ENCODE peak calls at places on chromosomes 7 and 10, in seven cellular contexts. One of them, this sample, is unnamed.

GRCh38 chr7:101625076-101625914 is 3.8 kb downstream of the MYL10 start:
- DNase-seq in body of pancreas: no peak
- DNase-seq in adrenal gland: no peak
- DNase-seq in heart left ventricle: no peak
- DNase-seq in uterus: no peak
- DNase-seq in NB4: no peak
- DNase-seq in GM12891: no peak
- DNase-seq in this sample: no peak

GRCh38 chr7:140326116-140326928 is 72.0 kb downstream of the SLC37A3 start:
- DNase-seq in uterus: peak
- DNase-seq in heart left ventricle: peak
- DNase-seq in NB4: peak
- DNase-seq in adrenal gland: peak
- DNase-seq in body of pancreas: peak
- DNase-seq in GM12891: peak
- DNase-seq in this sample: peak

GRCh38 chr7:47482013-47482761 is 99.7 kb downstream of the TNS3 start:
- DNase-seq in GM12891: no peak
- DNase-seq in heart left ventricle: peak
- DNase-seq in uterus: peak
- DNase-seq in NB4: peak
- DNase-seq in body of pancreas: peak
- DNase-seq in adrenal gland: peak
- DNase-seq in this sample: peak

GRCh38 chr7:139567647-139568345 is 44.3 kb downstream of the CLEC2L start:
- DNase-seq in adrenal gland: no peak
- DNase-seq in uterus: no peak
- DNase-seq in body of pancreas: no peak
- DNase-seq in heart left ventricle: no peak
- DNase-seq in GM12891: no peak
- DNase-seq in NB4: no peak
- DNase-seq in this sample: no peak

GRCh38 chr7:21104124-21104500 is 317.4 kb upstream of the SP8 start:
- DNase-seq in heart left ventricle: no peak
- DNase-seq in GM12891: no peak
- DNase-seq in NB4: no peak
- DNase-seq in body of pancreas: no peak
- DNase-seq in adrenal gland: no peak
- DNase-seq in uterus: no peak
- DNase-seq in this sample: no peak

GRCh38 chr7:158404031-158404761 is 183.4 kb downstream of the PTPRN2 start:
- DNase-seq in GM12891: no peak
- DNase-seq in body of pancreas: no peak
- DNase-seq in uterus: no peak
- DNase-seq in NB4: no peak
- DNase-seq in adrenal gland: no peak
- DNase-seq in heart left ventricle: no peak
- DNase-seq in this sample: no peak

GRCh38 chr10:80535671-80536360 is 1.9 kb upstream of the SH2D4B start:
- DNase-seq in GM12891: peak
- DNase-seq in adrenal gland: peak
- DNase-seq in body of pancreas: peak
- DNase-seq in uterus: peak
- DNase-seq in heart left ventricle: peak
- DNase-seq in NB4: peak
- DNase-seq in this sample: peak

GRCh38 chr7:151990567-151990966 is 34.3 kb downstream of the GALNTL5 start:
- DNase-seq in GM12891: no peak
- DNase-seq in NB4: peak
- DNase-seq in adrenal gland: no peak
- DNase-seq in uterus: no peak
- DNase-seq in body of pancreas: no peak
- DNase-seq in heart left ventricle: no peak
- DNase-seq in this sample: no peak

GRCh38 chr10:49397036-49397999 is 1.4 kb upstream of the DRGX start:
- DNase-seq in uterus: no peak
- DNase-seq in NB4: no peak
- DNase-seq in GM12891: no peak
- DNase-seq in heart left ventricle: no peak
- DNase-seq in adrenal gland: no peak
- DNase-seq in body of pancreas: no peak
- DNase-seq in this sample: no peak

GRCh38 chr7:5086256-5086655 is 40.6 kb downstream of the RBAK start:
- DNase-seq in GM12891: no peak
- DNase-seq in NB4: no peak
- DNase-seq in heart left ventricle: no peak
- DNase-seq in body of pancreas: no peak
- DNase-seq in adrenal gland: no peak
- DNase-seq in uterus: no peak
- DNase-seq in this sample: no peak

GRCh38 chr7:20932785-20933184 is 146.1 kb upstream of the SP8 start:
- DNase-seq in adrenal gland: no peak
- DNase-seq in uterus: no peak
- DNase-seq in heart left ventricle: no peak
- DNase-seq in body of pancreas: no peak
- DNase-seq in GM12891: no peak
- DNase-seq in NB4: no peak
- DNase-seq in this sample: no peak

GRCh38 chr7:1459930-1460756 is 873 bp upstream of the MICALL2 start:
- DNase-seq in GM12891: no peak
- DNase-seq in body of pancreas: peak
- DNase-seq in heart left ventricle: no peak
- DNase-seq in NB4: no peak
- DNase-seq in uterus: peak
- DNase-seq in adrenal gland: peak
- DNase-seq in this sample: peak

GRCh38 chr10:94183666-94184264 is 179.0 kb downstream of the NOC3L start:
- DNase-seq in NB4: no peak
- DNase-seq in GM12891: no peak
- DNase-seq in adrenal gland: no peak
- DNase-seq in body of pancreas: no peak
- DNase-seq in heart left ventricle: no peak
- DNase-seq in uterus: no peak
- DNase-seq in this sample: no peak

GRCh38 chr10:96833220-96834001 is 1.3 kb downstream of the LCOR start:
- DNase-seq in adrenal gland: peak
- DNase-seq in body of pancreas: peak
- DNase-seq in GM12891: no peak
- DNase-seq in uterus: peak
- DNase-seq in heart left ventricle: peak
- DNase-seq in NB4: peak
- DNase-seq in this sample: peak

GRCh38 chr7:127650842-127651555 is 995 bp upstream of the SND1 start:
- DNase-seq in NB4: peak
- DNase-seq in body of pancreas: no peak
- DNase-seq in GM12891: no peak
- DNase-seq in adrenal gland: no peak
- DNase-seq in heart left ventricle: no peak
- DNase-seq in uterus: no peak
- DNase-seq in this sample: no peak

GRCh38 chr7:27091125-27091524 is 4.7 kb downstream of the HOXA1 start:
- DNase-seq in uterus: no peak
- DNase-seq in heart left ventricle: no peak
- DNase-seq in body of pancreas: no peak
- DNase-seq in adrenal gland: no peak
- DNase-seq in NB4: no peak
- DNase-seq in GM12891: no peak
- DNase-seq in this sample: no peak

GRCh38 chr10:59131673-59132072 is 44.8 kb upstream of the PHYHIPL start:
- DNase-seq in NB4: no peak
- DNase-seq in GM12891: no peak
- DNase-seq in heart left ventricle: no peak
- DNase-seq in uterus: no peak
- DNase-seq in body of pancreas: no peak
- DNase-seq in adrenal gland: no peak
- DNase-seq in this sample: no peak

GRCh38 chr10:5447071-5447470 is 34.7 kb downstream of the NET1 start:
- DNase-seq in body of pancreas: no peak
- DNase-seq in heart left ventricle: no peak
- DNase-seq in uterus: no peak
- DNase-seq in NB4: no peak
- DNase-seq in adrenal gland: no peak
- DNase-seq in GM12891: no peak
- DNase-seq in this sample: peak

GRCh38 chr7:49398730-49399129 is 374.7 kb upstream of the VWC2 start:
- DNase-seq in NB4: no peak
- DNase-seq in adrenal gland: no peak
- DNase-seq in body of pancreas: no peak
- DNase-seq in GM12891: no peak
- DNase-seq in heart left ventricle: no peak
- DNase-seq in uterus: no peak
- DNase-seq in this sample: no peak

GRCh38 chr7:151663382-151664100 is 143.8 kb upstream of the RHEB start:
- DNase-seq in heart left ventricle: no peak
- DNase-seq in NB4: no peak
- DNase-seq in body of pancreas: no peak
- DNase-seq in adrenal gland: no peak
- DNase-seq in GM12891: no peak
- DNase-seq in uterus: no peak
- DNase-seq in this sample: no peak

GRCh38 chr7:434891-435486 is 84.7 kb downstream of the PDGFA start:
- DNase-seq in heart left ventricle: no peak
- DNase-seq in adrenal gland: no peak
- DNase-seq in body of pancreas: no peak
- DNase-seq in GM12891: no peak
- DNase-seq in NB4: no peak
- DNase-seq in uterus: no peak
- DNase-seq in this sample: no peak

GRCh38 chr10:53754851-53755250 is 982.3 kb upstream of the MBL2 start:
- DNase-seq in GM12891: no peak
- DNase-seq in uterus: no peak
- DNase-seq in adrenal gland: no peak
- DNase-seq in body of pancreas: no peak
- DNase-seq in NB4: no peak
- DNase-seq in heart left ventricle: no peak
- DNase-seq in this sample: no peak

GRCh38 chr7:74173866-74174605 is at the start of gene EIF4H:
- DNase-seq in heart left ventricle: peak
- DNase-seq in body of pancreas: peak
- DNase-seq in uterus: peak
- DNase-seq in GM12891: peak
- DNase-seq in adrenal gland: peak
- DNase-seq in NB4: peak
- DNase-seq in this sample: peak

GRCh38 chr7:74174606-74175082 is 488 bp downstream of the EIF4H start:
- DNase-seq in uterus: peak
- DNase-seq in body of pancreas: peak
- DNase-seq in GM12891: peak
- DNase-seq in adrenal gland: peak
- DNase-seq in NB4: peak
- DNase-seq in heart left ventricle: peak
- DNase-seq in this sample: peak

GRCh38 chr7:74173074-74173473 is 1.1 kb upstream of the EIF4H start:
- DNase-seq in GM12891: no peak
- DNase-seq in adrenal gland: peak
- DNase-seq in body of pancreas: peak
- DNase-seq in heart left ventricle: no peak
- DNase-seq in NB4: peak
- DNase-seq in uterus: no peak
- DNase-seq in this sample: no peak

GRCh38 chr7:74175270-74175803 is 1.2 kb downstream of the EIF4H start:
- DNase-seq in NB4: no peak
- DNase-seq in GM12891: no peak
- DNase-seq in body of pancreas: no peak
- DNase-seq in uterus: no peak
- DNase-seq in adrenal gland: no peak
- DNase-seq in heart left ventricle: no peak
- DNase-seq in this sample: peak

GRCh38 chr7:74173491-74173865 is 678 bp upstream of the EIF4H start:
- DNase-seq in body of pancreas: no peak
- DNase-seq in NB4: no peak
- DNase-seq in uterus: no peak
- DNase-seq in adrenal gland: no peak
- DNase-seq in heart left ventricle: no peak
- DNase-seq in GM12891: no peak
- DNase-seq in this sample: no peak
- TF ChIP-seq POLR2A in body of pancreas: no peak
- TF ChIP-seq POLR2A in NB4: no peak
- TF ChIP-seq POLR2A in uterus: no peak
- TF ChIP-seq POLR2A in adrenal gland: no peak
- TF ChIP-seq POLR2A in heart left ventricle: no peak
- TF ChIP-seq POLR2A in GM12891: no peak
- TF ChIP-seq POLR2A in this sample: no peak

DNA sequence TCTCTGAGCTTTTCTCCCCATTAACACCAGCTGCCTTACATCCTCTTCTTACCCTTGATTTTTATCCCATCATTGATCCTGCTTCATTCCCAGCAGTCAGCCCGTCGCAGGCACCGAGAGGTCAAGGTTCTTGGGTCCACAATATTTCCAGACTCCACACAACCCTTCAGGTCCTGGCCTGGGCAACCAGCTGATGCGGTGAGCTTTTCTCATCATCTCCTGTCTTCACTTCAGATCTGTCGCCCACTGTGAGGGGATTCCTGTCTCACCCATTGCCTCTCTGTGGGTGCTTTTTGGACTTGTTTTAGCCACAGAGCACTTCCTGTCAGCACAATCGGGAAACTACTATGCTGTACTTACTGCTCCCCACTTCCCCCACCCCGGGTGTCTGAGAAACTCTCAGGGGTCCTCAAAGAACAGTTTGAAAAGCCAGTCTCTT is 8.4 kb upstream of the PVRIG start:
- DNase-seq in uterus: no peak
- DNase-seq in NB4: no peak
- DNase-seq in GM12891: no peak
- DNase-seq in body of pancreas: no peak
- DNase-seq in adrenal gland: no peak
- DNase-seq in heart left ventricle: no peak
- DNase-seq in this sample: no peak
- TF ChIP-seq POLR2A in uterus: no peak
- TF ChIP-seq POLR2A in NB4: no peak
- TF ChIP-seq POLR2A in GM12891: peak
- TF ChIP-seq POLR2A in body of pancreas: no peak
- TF ChIP-seq POLR2A in adrenal gland: no peak
- TF ChIP-seq POLR2A in heart left ventricle: no peak
- TF ChIP-seq POLR2A in this sample: no peak

GRCh38 chr7:6730343-6730633 is 23.5 kb upstream of the ZNF12 start:
- DNase-seq in heart left ventricle: no peak
- DNase-seq in GM12891: no peak
- DNase-seq in NB4: peak
- DNase-seq in uterus: no peak
- DNase-seq in body of pancreas: peak
- DNase-seq in adrenal gland: no peak
- DNase-seq in this sample: no peak

GRCh38 chr7:6725003-6725402 is 18.3 kb upstream of the ZNF12 start:
- DNase-seq in heart left ventricle: no peak
- DNase-seq in adrenal gland: no peak
- DNase-seq in GM12891: peak
- DNase-seq in NB4: peak
- DNase-seq in body of pancreas: no peak
- DNase-seq in uterus: no peak
- DNase-seq in this sample: no peak

GRCh38 chr7:6729492-6730342 is 23.0 kb upstream of the ZNF12 start:
- DNase-seq in body of pancreas: peak
- DNase-seq in GM12891: peak
- DNase-seq in adrenal gland: peak
- DNase-seq in heart left ventricle: peak
- DNase-seq in NB4: peak
- DNase-seq in uterus: peak
- DNase-seq in this sample: peak
- TF ChIP-seq POLR2A in body of pancreas: no peak
- TF ChIP-seq POLR2A in GM12891: peak
- TF ChIP-seq POLR2A in adrenal gland: no peak
- TF ChIP-seq POLR2A in heart left ventricle: peak
- TF ChIP-seq POLR2A in NB4: peak
- TF ChIP-seq POLR2A in uterus: peak
- TF ChIP-seq POLR2A in this sample: peak

GRCh38 chr10:61896854-61897661 is 4.4 kb upstream of the ARID5B start:
- DNase-seq in adrenal gland: peak
- DNase-seq in GM12891: peak
- DNase-seq in NB4: peak
- DNase-seq in heart left ventricle: peak
- DNase-seq in uterus: peak
- DNase-seq in body of pancreas: peak
- DNase-seq in this sample: peak
- TF ChIP-seq POLR2A in adrenal gland: no peak
- TF ChIP-seq POLR2A in GM12891: no peak
- TF ChIP-seq POLR2A in NB4: no peak
- TF ChIP-seq POLR2A in heart left ventricle: no peak
- TF ChIP-seq POLR2A in uterus: no peak
- TF ChIP-seq POLR2A in body of pancreas: no peak
- TF ChIP-seq POLR2A in this sample: no peak

This sample was measured in erythroblast.